ENCODE peak calls at places on chromosome 7, in seven cellular contexts. One of them, this sample, is unnamed.

GRCh38 chr7:96870201-96870600 is 135.2 kb upstream of the DLX6 start:
- DNase-seq in transverse colon: no peak
- DNase-seq in neural progenitor cell: no peak
- DNase-seq in ovary: no peak
- DNase-seq in OCI-LY7: no peak
- DNase-seq in heart left ventricle: no peak
- DNase-seq in lower leg skin: no peak
- DNase-seq in this sample: no peak

GRCh38 chr7:93159490-93159889 is 11.3 kb upstream of the SAMD9L start:
- DNase-seq in OCI-LY7: no peak
- DNase-seq in lower leg skin: no peak
- DNase-seq in transverse colon: no peak
- DNase-seq in heart left ventricle: no peak
- DNase-seq in ovary: no peak
- DNase-seq in neural progenitor cell: no peak
- DNase-seq in this sample: no peak

GRCh38 chr7:3235322-3235721 is 65.7 kb upstream of the SDK1 start:
- DNase-seq in OCI-LY7: no peak
- DNase-seq in neural progenitor cell: no peak
- DNase-seq in transverse colon: no peak
- DNase-seq in heart left ventricle: no peak
- DNase-seq in ovary: no peak
- DNase-seq in lower leg skin: no peak
- DNase-seq in this sample: no peak

GRCh38 chr7:29147821-29148220 is 1.5 kb upstream of the CPVL start:
- DNase-seq in ovary: no peak
- DNase-seq in neural progenitor cell: no peak
- DNase-seq in OCI-LY7: no peak
- DNase-seq in heart left ventricle: peak; percentile 43
- DNase-seq in lower leg skin: no peak
- DNase-seq in transverse colon: no peak
- DNase-seq in this sample: no peak

GRCh38 chr7:30238721-30239441 is 45.5 kb upstream of the ZNRF2 start:
- DNase-seq in neural progenitor cell: no peak
- DNase-seq in OCI-LY7: peak; percentile 28
- DNase-seq in transverse colon: peak; percentile 64
- DNase-seq in lower leg skin: no peak
- DNase-seq in ovary: no peak
- DNase-seq in heart left ventricle: peak; percentile 38
- DNase-seq in this sample: peak; percentile 62

GRCh38 chr7:25255603-25256320 is 27.5 kb upstream of the NPVF start:
- DNase-seq in lower leg skin: no peak
- DNase-seq in OCI-LY7: no peak
- DNase-seq in ovary: no peak
- DNase-seq in heart left ventricle: no peak
- DNase-seq in neural progenitor cell: peak; percentile 35
- DNase-seq in transverse colon: peak; percentile 29
- DNase-seq in this sample: no peak

GRCh38 chr7:44338600-44338999 is 13.2 kb upstream of the CAMK2B start:
- DNase-seq in lower leg skin: no peak
- DNase-seq in ovary: no peak
- DNase-seq in neural progenitor cell: no peak
- DNase-seq in OCI-LY7: no peak
- DNase-seq in heart left ventricle: no peak
- DNase-seq in transverse colon: no peak
- DNase-seq in this sample: no peak

GRCh38 chr7:106772655-106773108 is 92.4 kb upstream of the PIK3CG start:
- DNase-seq in transverse colon: no peak
- DNase-seq in neural progenitor cell: no peak
- DNase-seq in lower leg skin: no peak
- DNase-seq in ovary: no peak
- DNase-seq in heart left ventricle: no peak
- DNase-seq in OCI-LY7: no peak
- DNase-seq in this sample: no peak

GRCh38 chr7:7136423-7136822 is 45.9 kb upstream of the C1GALT1 start:
- DNase-seq in transverse colon: no peak
- DNase-seq in heart left ventricle: no peak
- DNase-seq in OCI-LY7: no peak
- DNase-seq in ovary: no peak
- DNase-seq in neural progenitor cell: no peak
- DNase-seq in lower leg skin: no peak
- DNase-seq in this sample: no peak

GRCh38 chr7:7693881-7694280 is 24.5 kb downstream of the RPA3 start:
- DNase-seq in heart left ventricle: no peak
- DNase-seq in transverse colon: no peak
- DNase-seq in ovary: no peak
- DNase-seq in lower leg skin: no peak
- DNase-seq in neural progenitor cell: no peak
- DNase-seq in OCI-LY7: no peak
- DNase-seq in this sample: no peak

GRCh38 chr7:133230591-133231194 is 22.2 kb upstream of the EXOC4 start:
- DNase-seq in neural progenitor cell: peak; percentile 62
- DNase-seq in OCI-LY7: peak; percentile 56
- DNase-seq in lower leg skin: no peak
- DNase-seq in ovary: no peak
- DNase-seq in heart left ventricle: peak; percentile 20
- DNase-seq in transverse colon: peak; percentile 35
- DNase-seq in this sample: no peak

DNA sequence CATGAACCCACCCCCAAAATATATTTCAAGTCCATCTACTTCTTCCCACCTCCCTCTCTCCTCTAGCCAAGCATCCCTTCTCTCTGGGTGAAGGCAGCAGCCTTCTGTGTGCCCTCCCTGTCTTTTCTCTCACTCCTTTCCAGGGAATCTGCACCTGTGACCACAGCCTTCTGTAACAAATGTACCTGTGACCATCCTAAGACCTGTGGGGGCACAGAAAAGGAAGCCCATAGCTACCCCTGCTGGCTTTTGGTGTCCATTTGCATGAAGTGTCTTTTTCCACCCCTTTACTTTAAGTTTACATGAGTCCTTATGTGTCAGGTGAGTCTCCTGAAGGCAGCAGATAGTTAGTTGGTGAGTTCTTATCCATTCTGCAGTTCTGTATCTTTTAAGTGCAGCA is 2.0 kb upstream of the TBXAS1 start:
- DNase-seq in neural progenitor cell: no peak
- DNase-seq in heart left ventricle: no peak
- DNase-seq in transverse colon: no peak
- DNase-seq in lower leg skin: peak; percentile 3
- DNase-seq in OCI-LY7: peak; percentile 20
- DNase-seq in ovary: no peak
- DNase-seq in this sample: no peak
- TF ChIP-seq CTCF in neural progenitor cell: no peak
- TF ChIP-seq CTCF in heart left ventricle: no peak
- TF ChIP-seq CTCF in transverse colon: no peak
- TF ChIP-seq CTCF in lower leg skin: no peak
- TF ChIP-seq CTCF in OCI-LY7: peak; percentile 32
- TF ChIP-seq CTCF in ovary: no peak
- TF ChIP-seq CTCF in this sample: peak; percentile 45

GRCh38 chr7:120991133-120991532 is 2.6 kb downstream of the CPED1 start:
- DNase-seq in ovary: no peak
- DNase-seq in heart left ventricle: no peak
- DNase-seq in OCI-LY7: no peak
- DNase-seq in lower leg skin: no peak
- DNase-seq in transverse colon: no peak
- DNase-seq in neural progenitor cell: no peak
- DNase-seq in this sample: no peak

GRCh38 chr7:120991570-120991969 is 3.1 kb downstream of the CPED1 start:
- DNase-seq in heart left ventricle: no peak
- DNase-seq in transverse colon: no peak
- DNase-seq in OCI-LY7: no peak
- DNase-seq in neural progenitor cell: no peak
- DNase-seq in ovary: no peak
- DNase-seq in lower leg skin: no peak
- DNase-seq in this sample: no peak

GRCh38 chr7:120989571-120990220 is 1.2 kb downstream of the CPED1 start:
- DNase-seq in neural progenitor cell: no peak
- DNase-seq in OCI-LY7: no peak
- DNase-seq in heart left ventricle: peak; percentile 37
- DNase-seq in lower leg skin: peak; percentile 84
- DNase-seq in ovary: peak; percentile 72
- DNase-seq in transverse colon: no peak
- DNase-seq in this sample: no peak

GRCh38 chr7:120988591-120989299 is at the start of gene CPED1:
- DNase-seq in transverse colon: peak; percentile 73
- DNase-seq in heart left ventricle: peak; percentile 82
- DNase-seq in ovary: peak; percentile 84
- DNase-seq in neural progenitor cell: peak; percentile 77
- DNase-seq in OCI-LY7: peak; percentile 10
- DNase-seq in lower leg skin: peak; percentile 92
- DNase-seq in this sample: no peak

DNA sequence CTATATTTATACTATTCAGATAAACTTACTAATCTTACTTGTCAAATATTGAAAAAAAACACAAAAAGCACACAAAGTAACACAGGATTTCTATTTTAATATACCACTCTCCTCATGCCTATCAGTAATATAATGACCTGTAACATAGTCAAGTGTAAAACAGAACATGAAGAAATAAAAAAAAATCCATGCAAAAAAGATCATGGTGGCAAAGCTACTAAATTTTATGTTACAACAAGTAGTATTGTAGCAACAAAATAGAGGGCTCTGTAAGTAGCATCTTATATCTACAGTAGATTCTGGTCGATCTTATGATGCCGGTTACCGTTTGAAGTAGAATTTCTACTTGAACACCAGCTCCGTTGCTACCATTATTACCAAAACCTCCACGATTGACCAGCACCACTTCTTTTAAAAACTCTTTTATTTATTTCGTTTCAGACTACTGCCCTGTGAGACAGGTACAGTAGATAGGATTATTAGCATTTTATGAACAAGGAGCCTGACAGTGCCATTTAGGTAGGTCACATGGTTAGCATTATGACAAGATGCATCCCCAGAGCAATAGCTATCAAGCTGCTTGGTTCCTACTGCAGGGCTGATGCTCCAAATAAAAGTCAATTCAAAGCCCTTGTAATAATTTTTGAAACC is 2.1 kb downstream of the CPED1 start:
- DNase-seq in transverse colon: no peak
- DNase-seq in lower leg skin: no peak
- DNase-seq in ovary: no peak
- DNase-seq in heart left ventricle: no peak
- DNase-seq in neural progenitor cell: no peak
- DNase-seq in OCI-LY7: no peak
- DNase-seq in this sample: no peak
- H3K4me3 ChIP-seq in transverse colon: peak overlapping the region; percentile 36
- H3K4me3 ChIP-seq in lower leg skin: peak overlapping the region; percentile 13
- H3K4me3 ChIP-seq in ovary: peak overlapping the region; percentile 43
- H3K4me3 ChIP-seq in heart left ventricle: peak overlapping the region; percentile 54
- H3K4me3 ChIP-seq in neural progenitor cell: no peak overlapping the region
- H3K4me3 ChIP-seq in OCI-LY7: no peak overlapping the region
- H3K4me3 ChIP-seq in this sample: no peak overlapping the region

GRCh38 chr7:138866353-138866752 is 68.4 kb upstream of the ATP6V0A4 start:
- DNase-seq in ovary: no peak
- DNase-seq in heart left ventricle: no peak
- DNase-seq in neural progenitor cell: no peak
- DNase-seq in OCI-LY7: no peak
- DNase-seq in transverse colon: no peak
- DNase-seq in lower leg skin: no peak
- DNase-seq in this sample: no peak

GRCh38 chr7:138863931-138864330 is 65.9 kb upstream of the ATP6V0A4 start:
- DNase-seq in lower leg skin: no peak
- DNase-seq in neural progenitor cell: no peak
- DNase-seq in heart left ventricle: no peak
- DNase-seq in transverse colon: no peak
- DNase-seq in OCI-LY7: no peak
- DNase-seq in ovary: no peak
- DNase-seq in this sample: no peak

GRCh38 chr7:138867744-138868143 is 69.7 kb upstream of the ATP6V0A4 start:
- DNase-seq in lower leg skin: no peak
- DNase-seq in ovary: no peak
- DNase-seq in transverse colon: no peak
- DNase-seq in heart left ventricle: no peak
- DNase-seq in neural progenitor cell: no peak
- DNase-seq in OCI-LY7: no peak
- DNase-seq in this sample: no peak

GRCh38 chr7:138864667-138865066 is 66.7 kb upstream of the ATP6V0A4 start:
- DNase-seq in lower leg skin: no peak
- DNase-seq in transverse colon: no peak
- DNase-seq in neural progenitor cell: no peak
- DNase-seq in OCI-LY7: no peak
- DNase-seq in heart left ventricle: no peak
- DNase-seq in ovary: no peak
- DNase-seq in this sample: no peak

DNA sequence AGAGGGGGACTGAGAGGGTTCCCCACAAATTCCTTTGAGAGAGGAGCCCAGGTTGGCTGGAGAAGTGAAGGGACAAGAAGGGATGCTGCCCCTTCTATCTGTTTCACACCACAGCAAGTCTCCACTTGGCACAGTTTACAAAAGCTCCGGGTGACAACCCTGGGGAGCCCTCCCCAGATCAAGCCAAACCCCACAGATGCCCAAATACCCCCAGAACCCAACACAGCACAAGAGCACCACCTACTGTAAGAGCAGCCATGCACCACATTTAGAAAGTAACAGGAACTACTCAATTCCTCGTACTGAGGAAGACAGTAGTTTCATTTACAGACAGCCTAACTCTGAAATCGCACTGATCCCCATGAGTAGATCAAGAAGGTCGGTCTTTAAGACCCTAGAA is 67.8 kb upstream of the ATP6V0A4 start:
- DNase-seq in ovary: no peak
- DNase-seq in neural progenitor cell: no peak
- DNase-seq in lower leg skin: no peak
- DNase-seq in heart left ventricle: no peak
- DNase-seq in OCI-LY7: peak; percentile 25
- DNase-seq in transverse colon: no peak
- DNase-seq in this sample: no peak
- TF ChIP-seq CTCF in ovary: no peak
- TF ChIP-seq CTCF in neural progenitor cell: peak; percentile 42
- TF ChIP-seq CTCF in lower leg skin: no peak
- TF ChIP-seq CTCF in heart left ventricle: no peak
- TF ChIP-seq CTCF in OCI-LY7: peak; percentile 73
- TF ChIP-seq CTCF in transverse colon: no peak
- TF ChIP-seq CTCF in this sample: peak; percentile 59

DNA sequence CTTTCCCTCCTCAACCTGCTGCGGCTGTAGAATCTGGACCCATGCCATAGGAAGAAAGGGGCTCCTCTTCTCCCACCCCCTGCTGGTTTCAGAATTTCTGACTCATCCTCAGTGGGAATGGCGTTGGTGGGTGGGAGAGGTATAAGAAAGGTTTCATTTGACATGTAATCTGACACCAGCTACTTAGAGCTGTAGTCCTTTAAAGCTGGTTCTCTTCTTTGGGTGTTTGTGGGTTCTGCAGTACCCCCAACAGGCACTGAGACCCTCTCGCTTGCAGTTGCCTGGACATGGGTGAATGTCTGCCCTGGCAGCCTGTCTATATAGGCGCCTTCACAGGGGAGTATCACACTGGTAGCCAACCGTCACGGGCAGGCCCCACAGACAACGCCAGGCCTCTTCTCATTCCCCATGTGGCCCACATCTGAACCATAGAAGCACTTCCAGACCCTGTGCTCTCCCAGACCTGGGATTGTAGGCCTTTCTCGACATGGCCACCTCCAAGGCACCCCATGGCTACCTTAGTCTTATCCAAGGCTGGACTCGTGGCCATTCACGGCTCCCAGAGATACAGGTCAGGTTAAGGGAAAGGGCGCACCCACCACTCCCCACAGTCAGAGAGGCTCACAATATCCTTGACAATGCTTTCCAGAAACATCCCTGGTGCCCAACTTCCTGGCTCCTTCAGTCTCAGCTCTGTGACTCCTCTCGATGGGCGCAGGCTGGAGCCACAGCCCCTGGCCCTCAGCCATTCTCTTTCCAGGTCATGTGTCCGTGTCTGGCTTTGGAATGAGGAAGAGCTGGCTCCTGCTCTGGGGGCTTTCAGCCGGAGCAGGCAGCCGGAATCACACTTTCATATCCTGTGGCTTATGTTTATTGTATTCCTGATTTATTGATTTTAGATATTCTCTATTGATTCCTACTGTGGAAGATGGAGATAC is 17.5 kb downstream of the ZNF862 start:
- DNase-seq in ovary: no peak
- DNase-seq in lower leg skin: no peak
- DNase-seq in OCI-LY7: no peak
- DNase-seq in heart left ventricle: no peak
- DNase-seq in transverse colon: no peak
- DNase-seq in neural progenitor cell: peak; percentile 49
- DNase-seq in this sample: no peak
- H3K4me3 ChIP-seq in ovary: no peak overlapping the region
- H3K4me3 ChIP-seq in lower leg skin: no peak overlapping the region
- H3K4me3 ChIP-seq in OCI-LY7: no peak overlapping the region
- H3K4me3 ChIP-seq in heart left ventricle: no peak overlapping the region
- H3K4me3 ChIP-seq in transverse colon: no peak overlapping the region
- H3K4me3 ChIP-seq in neural progenitor cell: no peak overlapping the region
- H3K4me3 ChIP-seq in this sample: no peak overlapping the region

This sample was measured in GM12864.